ENCODE peak calls at places on chromosome 11, in four cellular contexts. T is IMR-90, D is K562, W is GM12878. R is an unnamed sample.

GRCh38 chr11:74720596-74721478 is 10.4 kb downstream of the CHRDL2 start:
- DNase-seq in D (no peak), T (peak; percentile 89), W (no peak), R (no peak)

GRCh38 chr11:102267602-102268001 is 49.7 kb upstream of the BIRC3 start:
- DNase-seq in W (no peak), D (peak; percentile 32), T (peak; percentile 81), R (peak; percentile 18)

GRCh38 chr11:10490398-10491232 is 35.6 kb downstream of the AMPD3 start:
- DNase-seq in D (peak; percentile 93), W (no peak), T (peak; percentile 99), R (peak; percentile 89)

GRCh38 chr11:31702966-31703365 is 108.2 kb downstream of the PAX6 start:
- DNase-seq in W (no peak), D (no peak), T (peak; percentile 67), R (no peak)

GRCh38 chr11:67634366-67635230 is 4.9 kb upstream of the NUDT8 start:
- DNase-seq in T (no peak), W (no peak), D (no peak), R (no peak)

GRCh38 chr11:88292156-88292844 is 45.2 kb downstream of the CTSC start:
- DNase-seq in T (peak; percentile 22), D (no peak), W (no peak), R (peak; percentile 57)

GRCh38 chr11:17221968-17222367 is 14.2 kb upstream of the PIK3C2A start:
- DNase-seq in T (peak; percentile 66), W (no peak), D (no peak), R (no peak)

GRCh38 chr11:46238078-46238966 is 39.1 kb upstream of the CREB3L1 start:
- DNase-seq in W (no peak), D (peak; percentile 78), T (peak; percentile 63), R (peak; percentile 82)

GRCh38 chr11:16410479-16410878 is 54.1 kb upstream of the SOX6 start:
- DNase-seq in D (no peak), T (no peak), W (no peak), R (no peak)

GRCh38 chr11:2202071-2202899 is 30.7 kb upstream of the TH start:
- DNase-seq in W (no peak), T (no peak), D (no peak), R (no peak)

GRCh38 chr11:45673441-45673840 is 8.0 kb upstream of the CHST1 start:
- DNase-seq in T (no peak), D (no peak), W (no peak), R (no peak)

GRCh38 chr11:134956461-134957209 is 544.6 kb upstream of the B3GAT1 start:
- DNase-seq in T (no peak), D (no peak), W (no peak), R (no peak)

GRCh38 chr11:14075679-14076078 is 113.2 kb downstream of the SPON1 start:
- DNase-seq in T (no peak), D (no peak), W (no peak), R (no peak)

GRCh38 chr11:68968306-68969255 is 12.2 kb downstream of the MRGPRD start:
- DNase-seq in T (no peak), W (no peak), D (no peak), R (no peak)

GRCh38 chr11:64395545-64396078 is 36.6 kb downstream of the RPS6KA4 start:
- DNase-seq in T (no peak), D (no peak), W (no peak), R (no peak)

GRCh38 chr11:95415837-95416288 is 184.9 kb upstream of the SESN3 start:
- DNase-seq in W (no peak), T (no peak), D (peak; percentile 61), R (no peak)

DNA sequence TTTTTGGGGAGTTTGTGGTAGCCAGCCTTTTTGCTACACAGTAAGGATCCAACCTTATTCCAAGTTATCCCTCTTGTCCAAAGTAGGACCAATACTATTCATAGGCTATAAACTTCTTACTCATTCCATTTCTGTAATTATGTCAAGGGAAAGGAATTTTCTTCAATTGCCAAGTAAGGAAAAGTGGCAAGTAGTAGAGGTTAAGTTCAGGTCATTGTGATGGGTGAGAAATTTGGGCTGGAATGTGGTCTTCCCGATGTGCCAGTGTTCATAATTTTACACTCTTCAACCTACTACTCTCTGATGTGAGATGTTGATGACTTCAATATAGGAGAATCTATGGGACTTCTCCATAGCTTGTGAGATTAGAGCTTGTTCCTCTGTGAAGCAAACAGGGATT is 648.8 kb downstream of the METTL15 start:
- DNase-seq in T (peak; percentile 89), D (no peak), W (no peak), R (peak; percentile 83)
- TF ChIP-seq FOS in T (no peak), D (no peak), W (no peak), R (peak; percentile 13)

GRCh38 chr11:73353422-73353821 is 22.8 kb upstream of the RELT start:
- DNase-seq in T (no peak), D (no peak), W (no peak), R (no peak)
- TF ChIP-seq FOS in T (no peak), D (no peak), W (no peak), R (no peak)

DNA sequence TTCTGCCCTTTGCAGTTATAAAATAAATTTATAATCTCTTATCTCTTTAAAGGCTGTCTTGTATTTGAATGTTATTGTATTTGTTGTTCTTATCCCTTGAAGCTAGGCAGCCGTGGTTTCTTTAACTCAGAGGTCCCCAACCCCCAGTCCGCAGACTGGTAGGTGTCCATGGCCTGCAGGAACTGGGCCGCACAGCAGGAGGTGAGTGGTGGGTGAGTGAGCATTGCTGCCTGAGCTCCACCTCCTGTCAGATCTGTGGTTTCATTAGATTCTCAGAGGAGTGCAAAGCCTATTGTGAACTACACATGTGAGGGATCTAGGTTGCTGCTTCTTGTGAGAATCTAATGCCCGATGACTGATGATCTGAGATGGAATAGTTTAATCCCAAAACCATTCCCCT is 380.0 kb upstream of the CCDC90B start:
- DNase-seq in D (no peak), W (no peak), T (no peak), R (no peak)
- TF ChIP-seq FOS in D (no peak), W (no peak), T (no peak), R (no peak)

GRCh38 chr11:776459-777287 is 614 bp downstream of the GATD1 start:
- DNase-seq in D (peak; percentile 79), T (no peak), W (no peak), R (peak; percentile 26)

GRCh38 chr11:777288-778255 is at the start of gene GATD1:
- DNase-seq in T (peak; percentile 75), W (peak; percentile 44), D (peak; percentile 99), R (peak; percentile 84)

GRCh38 chr11:782264-783174 is 5.2 kb upstream of the GATD1 start:
- DNase-seq in D (no peak), W (no peak), T (no peak), R (no peak)

GRCh38 chr11:779955-780532 is 2.8 kb upstream of the GATD1 start:
- DNase-seq in W (no peak), D (no peak), T (no peak), R (no peak)

GRCh38 chr11:779120-779954 is 2.0 kb upstream of the GATD1 start:
- DNase-seq in W (no peak), T (no peak), D (no peak), R (no peak)
- TF ChIP-seq FOS in W (no peak), T (no peak), D (no peak), R (no peak)

GRCh38 chr11:65856689-65857499 is 1.1 kb downstream of the CFL1 start:
- DNase-seq in W (no peak), T (peak; percentile 52), D (peak; percentile 76), R (peak; percentile 63)
- TF ChIP-seq FOS in W (no peak), T (no peak), D (no peak), R (no peak)

GRCh38 chr11:66291706-66292542 is at the start of gene TMEM151A:
- DNase-seq in W (no peak), T (no peak), D (no peak), R (no peak)

GRCh38 chr11:66293777-66294625 is 2.3 kb downstream of the TMEM151A start:
- DNase-seq in D (no peak), T (no peak), W (no peak), R (no peak)

GRCh38 chr11:66292543-66293332 is 1.0 kb downstream of the TMEM151A start:
- DNase-seq in T (no peak), W (no peak), D (no peak), R (no peak)

GRCh38 chr11:66294626-66295620 is 3.2 kb downstream of the TMEM151A start:
- DNase-seq in D (no peak), W (no peak), T (no peak), R (no peak)

DNA sequence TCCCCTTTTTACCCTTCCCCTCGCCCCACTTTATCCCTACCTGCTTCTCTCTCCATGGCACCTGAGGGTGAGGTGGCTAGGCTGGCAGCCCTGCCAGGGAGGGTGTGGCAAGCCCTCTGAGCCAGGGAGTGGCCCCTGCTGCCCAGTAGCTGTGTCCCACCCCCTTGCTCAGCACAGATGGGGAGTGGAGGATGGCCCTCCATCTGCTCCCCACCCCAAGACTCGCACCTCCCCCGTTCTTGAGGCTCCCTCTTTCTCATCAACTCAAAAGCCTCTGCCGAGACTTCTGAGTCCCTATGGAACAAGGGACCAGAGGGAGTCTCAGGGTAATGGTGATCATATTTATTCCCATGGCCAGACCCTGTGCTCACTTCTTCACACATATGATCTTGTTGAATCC is 1.7 kb downstream of the TMEM151A start:
- DNase-seq in T (no peak), W (no peak), D (no peak), R (no peak)
- TF ChIP-seq FOS in T (no peak), W (no peak), D (no peak), R (no peak)

GRCh38 chr11:105229257-105229656 is 89.7 kb upstream of the CARD18 start:
- DNase-seq in D (no peak), T (peak; percentile 80), W (no peak), R (no peak)
- TF ChIP-seq FOS in D (no peak), T (no peak), W (no peak), R (no peak)